ENCODE peak calls at places on chromosomes 11 and 22, in five cellular contexts. X is HCT116, Z is GM12878, D is HepG2, W is GM23338. J is an unnamed sample. For H3K36me3, the result is how much of the 10 kb centered on the place peaks cover.

GRCh38 chr11:35043933-35044332 is 95.0 kb upstream of the CD44 start:
- DNase-seq in X (no peak), Z (no peak), D (no peak), W (no peak), J (no peak)

GRCh38 chr11:94002226-94002625 is 18.9 kb upstream of the HEPHL1 start:
- DNase-seq in X (no peak), Z (no peak), D (no peak), W (no peak), J (no peak)

GRCh38 chr11:3905080-3905953 is 49.9 kb downstream of the STIM1 start:
- DNase-seq in X (peak), Z (no peak), D (peak), W (peak), J (no peak)

GRCh38 chr22:44765571-44766285 is 13.4 kb downstream of the ARHGAP8 start:
- DNase-seq in X (no peak), Z (no peak), D (no peak), W (no peak), J (no peak)

GRCh38 chr22:45673482-45674175 is 2.0 kb downstream of the ATXN10 start:
- DNase-seq in X (no peak), Z (no peak), D (no peak), W (no peak), J (no peak)

GRCh38 chr22:43867839-43868652 is 5.7 kb upstream of the SULT4A1 start:
- DNase-seq in X (no peak), Z (no peak), D (no peak), W (peak), J (peak)

GRCh38 chr11:70901951-70902521 is 350.3 kb downstream of the SHANK2 start:
- DNase-seq in X (no peak), Z (no peak), D (no peak), W (no peak), J (no peak)

GRCh38 chr11:123173040-123173855 is 21.8 kb downstream of the CLMP start:
- DNase-seq in X (no peak), Z (no peak), D (no peak), W (no peak), J (no peak)

GRCh38 chr22:27489265-27489675 is 312.3 kb downstream of the MN1 start:
- DNase-seq in X (no peak), Z (no peak), D (peak), W (no peak), J (no peak)

GRCh38 chr11:67441082-67441683 is 2.1 kb downstream of the CORO1B start:
- DNase-seq in X (no peak), Z (no peak), D (no peak), W (no peak), J (no peak)

GRCh38 chr11:119666463-119667131 is 62.4 kb downstream of the NECTIN1 start:
- DNase-seq in X (peak), Z (no peak), D (peak), W (peak), J (peak)

GRCh38 chr22:29308791-29309262 is 2.4 kb downstream of the GAS2L1 start:
- DNase-seq in X (no peak), Z (no peak), D (no peak), W (peak), J (no peak)

GRCh38 chr11:102637731-102638130 is 12.6 kb upstream of the MMP20 start:
- DNase-seq in X (no peak), Z (no peak), D (no peak), W (no peak), J (no peak)

GRCh38 chr11:125874556-125875124 is 12.8 kb upstream of the HYLS1 start:
- DNase-seq in X (peak), Z (no peak), D (peak), W (peak), J (peak)

GRCh38 chr11:78850078-78850477 is 275.4 kb upstream of the NARS2 start:
- DNase-seq in X (no peak), Z (no peak), D (no peak), W (no peak), J (no peak)

GRCh38 chr11:27468209-27468608 is 4.4 kb downstream of the LGR4 start:
- DNase-seq in X (no peak), Z (no peak), D (no peak), W (no peak), J (no peak)

GRCh38 chr11:93775289-93775688 is 8.8 kb upstream of the MED17 start:
- DNase-seq in X (peak), Z (no peak), D (peak), W (peak), J (no peak)

GRCh38 chr11:125551835-125552342 is 17.4 kb upstream of the EI24 start:
- DNase-seq in X (no peak), Z (no peak), D (no peak), W (no peak), J (no peak)

GRCh38 chr22:19905619-19906276 is 35.8 kb upstream of the COMT start:
- DNase-seq in X (no peak), Z (no peak), D (no peak), W (no peak), J (no peak)

GRCh38 chr11:2325719-2326118 is 23.9 kb downstream of the TSPAN32 start:
- DNase-seq in X (no peak), Z (no peak), D (no peak), W (no peak), J (peak)

GRCh38 chr11:118153516-118153915 is 893 bp upstream of the SCN4B start:
- DNase-seq in X (no peak), Z (no peak), D (no peak), W (no peak), J (no peak)

GRCh38 chr11:130650456-130651068 is 202.1 kb downstream of the ADAMTS15 start:
- DNase-seq in X (no peak), Z (no peak), D (no peak), W (no peak), J (no peak)

GRCh38 chr11:78193806-78194205 is 5.1 kb downstream of the USP35 start:
- DNase-seq in X (no peak), Z (no peak), D (no peak), W (no peak), J (no peak)

GRCh38 chr11:69500285-69501120 is 19.0 kb downstream of the LINC01488 start:
- DNase-seq in X (no peak), Z (no peak), D (no peak), W (no peak), J (no peak)

GRCh38 chr11:64522843-64523242 is 68.2 kb upstream of the SLC22A12 start:
- DNase-seq in X (no peak), Z (no peak), D (no peak), W (no peak), J (no peak)
- TF ChIP-seq CTCF in X (no peak), Z (no peak), D (no peak), W (no peak), J (no peak)

DNA sequence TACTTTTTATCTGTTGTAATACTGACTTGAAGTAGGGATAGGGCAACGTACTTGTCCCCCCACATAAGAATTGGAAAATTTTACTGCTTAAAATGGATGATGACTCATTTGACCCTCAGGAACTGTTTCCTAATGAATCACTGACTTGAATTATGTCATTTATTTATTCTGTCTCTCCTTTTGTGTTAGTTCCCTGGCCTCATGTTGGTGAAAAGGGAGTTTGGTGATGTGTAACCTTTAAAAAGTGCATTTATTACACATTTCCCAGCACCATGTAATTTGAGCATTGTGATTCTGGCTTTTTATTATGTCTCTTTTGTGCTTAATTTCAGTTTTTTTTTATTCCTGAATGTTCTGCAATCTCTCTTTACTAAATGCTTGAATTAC is 20.3 kb upstream of the PGM2L1 start:
- DNase-seq in X (no peak), Z (no peak), D (peak), W (no peak), J (no peak)
- TF ChIP-seq POLR2AphosphoS5 in X (no peak), Z (no peak), D (no peak), W (no peak), J (peak)

DNA sequence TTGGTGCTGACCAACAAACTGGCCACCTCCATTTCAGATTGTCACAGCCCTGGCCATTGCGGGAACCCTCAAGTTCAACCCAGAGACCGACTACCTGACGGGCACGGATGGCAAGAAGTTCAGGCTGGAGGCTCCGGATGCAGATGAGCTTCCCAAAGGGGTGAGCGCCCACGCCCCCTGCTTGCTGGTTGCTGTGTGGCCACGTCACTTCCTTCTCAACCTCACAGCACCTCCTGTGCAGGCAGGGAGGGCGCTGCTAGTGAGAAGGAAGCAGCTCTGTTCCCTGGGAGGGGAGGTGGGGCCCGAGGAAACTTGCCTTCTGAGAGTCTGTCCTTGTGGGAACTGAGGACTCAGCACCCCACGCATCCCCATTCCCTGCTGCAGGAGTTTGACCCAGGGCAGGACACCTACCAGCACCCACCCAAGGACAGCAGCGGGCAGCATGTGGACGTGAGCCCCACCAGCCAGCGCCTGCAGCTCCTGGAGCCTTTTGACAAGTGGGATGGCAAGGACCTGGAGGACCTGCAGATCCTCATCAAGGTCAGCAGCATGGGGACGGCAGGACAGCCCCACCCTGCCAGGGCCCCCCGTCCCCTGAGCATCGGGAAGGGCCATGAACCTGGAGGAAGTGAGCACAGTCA is 19.3 kb downstream of the POLR3H start:
- DNase-seq in X (no peak), Z (no peak), D (no peak), W (peak), J (no peak)
- H3K36me3 ChIP-seq in X (half or more), Z (under half), D (under half), W (under half), J (under half)

DNA sequence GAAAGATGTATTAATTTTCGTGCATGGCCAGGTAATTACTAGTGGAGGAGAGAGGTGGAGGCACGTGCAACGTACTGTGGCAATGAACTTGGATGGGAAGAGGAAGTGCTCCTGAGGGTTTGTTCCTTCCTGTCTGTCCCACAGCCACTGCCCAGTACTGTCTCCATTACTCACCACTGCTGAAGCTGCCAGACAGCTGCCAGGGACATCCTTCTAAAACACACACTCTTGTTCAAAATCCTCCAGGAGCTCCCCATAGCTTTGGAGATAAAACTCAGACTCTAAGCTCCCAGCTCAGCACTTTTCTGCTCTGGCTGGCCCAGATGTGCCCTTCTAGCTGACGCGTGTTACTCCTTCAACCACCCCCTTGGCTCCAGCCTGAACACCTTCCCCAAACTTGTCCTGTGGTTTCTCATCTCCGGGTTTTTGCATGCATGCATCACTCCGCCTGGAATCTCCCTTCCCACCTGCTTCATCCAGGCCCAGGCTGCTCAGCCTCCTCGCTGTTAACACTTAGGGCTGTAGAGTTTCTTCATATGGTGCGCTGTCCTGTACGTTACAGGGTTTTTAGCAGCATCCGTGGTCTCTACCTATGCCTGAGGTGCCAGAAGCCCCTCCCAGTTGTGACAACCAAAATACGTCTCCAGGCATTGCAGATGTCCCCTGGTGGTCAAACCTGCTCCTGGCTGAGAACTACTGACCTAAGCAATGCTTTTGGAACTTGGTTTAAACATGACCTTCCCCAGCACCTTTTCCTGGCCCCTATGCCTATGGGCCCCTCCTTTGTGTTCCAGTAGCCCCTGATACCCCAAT is 69.5 kb downstream of the C11orf91 start:
- DNase-seq in X (no peak), Z (no peak), D (no peak), W (no peak), J (no peak)
- TF ChIP-seq CTCF in X (no peak), Z (no peak), D (no peak), W (no peak), J (no peak)

GRCh38 chr11:235998-236773 is at the start of gene SIRT3:
- DNase-seq in X (peak), Z (peak), D (peak), W (peak), J (peak)
- TF ChIP-seq POLR2AphosphoS5 in X (peak), Z (no peak), D (peak), W (peak), J (no peak)

J was measured in prostate gland.